ENCODE peak calls at places on chromosome 11, in four cellular contexts. H is GM12878, B is K562, N is HepG2. U is an unnamed sample.

GRCh38 chr11:92941676-92942571 is 27.5 kb upstream of the MTNR1B start:
- DNase-seq in N (peak), B (peak), H (no peak), U (peak)

GRCh38 chr11:13366266-13367026 is 88.9 kb downstream of the BMAL1 start:
- DNase-seq in H (no peak), B (no peak), N (no peak), U (no peak)

GRCh38 chr11:127106142-127106541 is 105.6 kb upstream of the KIRREL3 start:
- DNase-seq in H (no peak), B (no peak), N (no peak), U (no peak)

GRCh38 chr11:9616042-9616640 is 42.7 kb downstream of the WEE1 start:
- DNase-seq in B (no peak), H (no peak), N (no peak), U (no peak)

GRCh38 chr11:2701230-2701629 is 1.4 kb upstream of the KCNQ1OT1 start:
- DNase-seq in N (peak), B (no peak), H (no peak), U (no peak)

GRCh38 chr11:40166892-40167291 is 1292.6 kb downstream of the LRRC4C start:
- DNase-seq in B (no peak), N (no peak), H (no peak), U (no peak)

GRCh38 chr11:4086584-4087353 is 7.8 kb upstream of the RRM1 start:
- DNase-seq in B (no peak), N (no peak), H (no peak), U (no peak)

GRCh38 chr11:124670732-124671131 is 2.8 kb downstream of the SIAE start:
- DNase-seq in N (no peak), H (no peak), B (no peak), U (no peak)

GRCh38 chr11:1819115-1819514 is 15.7 kb upstream of the SYT8 start:
- DNase-seq in B (no peak), N (no peak), H (no peak), U (no peak)

GRCh38 chr11:7416080-7416479 is 69.2 kb upstream of the OLFML1 start:
- DNase-seq in B (no peak), N (no peak), H (no peak), U (no peak)

GRCh38 chr11:36026315-36026968 is 82.6 kb downstream of the LDLRAD3 start:
- DNase-seq in N (no peak), B (no peak), H (no peak), U (no peak)

GRCh38 chr11:77590194-77590591 is 440 bp downstream of the AQP11 start:
- DNase-seq in H (no peak), N (peak), B (no peak), U (peak)

GRCh38 chr11:99424313-99425084 is 403.8 kb downstream of the CNTN5 start:
- DNase-seq in N (no peak), B (no peak), H (no peak), U (no peak)

GRCh38 chr11:120966840-120967239 is 57.1 kb upstream of the TBCEL start:
- DNase-seq in B (no peak), H (no peak), N (no peak), U (no peak)

GRCh38 chr11:129315781-129316579 is 59.7 kb upstream of the BARX2 start:
- DNase-seq in B (no peak), N (peak), H (no peak), U (no peak)

GRCh38 chr11:3816673-3817072 is 8.3 kb downstream of the PGAP2 start:
- DNase-seq in N (no peak), H (no peak), B (no peak), U (no peak)

GRCh38 chr11:83773950-83774880 is 488.0 kb upstream of the CCDC90B start:
- DNase-seq in B (no peak), H (no peak), N (no peak), U (no peak)

GRCh38 chr11:13008625-13009475 is at the start of gene RASSF10:
- DNase-seq in H (no peak), B (no peak), N (no peak), U (peak)

GRCh38 chr11:12173111-12173510 is 62.7 kb downstream of the MICAL2 start:
- DNase-seq in H (no peak), N (no peak), B (no peak), U (no peak)

GRCh38 chr11:74196781-74197486 is 25.8 kb downstream of the PPME1 start:
- DNase-seq in N (no peak), H (no peak), B (no peak), U (no peak)

GRCh38 chr11:93767018-93767417 is 17.1 kb upstream of the MED17 start:
- DNase-seq in N (no peak), H (no peak), B (no peak), U (no peak)

GRCh38 chr11:134725939-134726639 is 314.0 kb upstream of the B3GAT1 start:
- DNase-seq in N (peak), H (no peak), B (peak), U (peak)
- TF ChIP-seq CHD4 in N (no peak), H (no peak), B (no peak), U (no peak)

DNA sequence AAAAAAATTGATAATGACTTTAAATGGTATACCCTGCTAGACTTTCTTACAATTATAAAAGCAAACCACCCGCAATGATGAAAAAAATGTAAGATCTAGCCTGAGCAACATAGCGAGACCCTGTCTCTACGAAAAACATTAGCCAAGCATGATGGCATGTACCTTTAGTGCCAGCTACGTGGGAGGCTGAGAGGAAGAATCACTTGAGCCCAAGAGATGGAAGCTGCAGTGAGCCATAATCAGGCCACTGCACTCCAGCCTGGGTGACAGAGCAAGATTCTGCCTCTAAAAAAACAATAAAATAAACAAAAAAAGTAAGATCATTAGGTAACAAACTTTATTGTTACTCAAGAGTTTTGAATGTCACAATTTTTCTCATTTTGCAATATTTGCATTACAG is 39.2 kb downstream of the KMT5B start:
- DNase-seq in H (no peak), N (no peak), B (no peak), U (no peak)
- TF ChIP-seq CTCF in H (no peak), N (no peak), B (no peak), U (no peak)

GRCh38 chr11:108754901-108755625 is 90.2 kb downstream of the DDX10 start:
- DNase-seq in N (no peak), B (no peak), H (no peak), U (no peak)
- TF ChIP-seq CHD4 in N (no peak), B (no peak), H (no peak), U (no peak)

GRCh38 chr11:626475-627272 is at the start of gene SCT:
- DNase-seq in B (no peak), H (no peak), N (no peak), U (no peak)

GRCh38 chr11:628056-628455 is 1.1 kb upstream of the SCT start:
- DNase-seq in N (no peak), B (no peak), H (no peak), U (no peak)

GRCh38 chr11:630871-631270 is 3.9 kb upstream of the SCT start:
- DNase-seq in B (no peak), N (no peak), H (no peak), U (no peak)

GRCh38 chr11:627273-627585 is 248 bp upstream of the SCT start:
- DNase-seq in H (no peak), N (no peak), B (no peak), U (no peak)

DNA sequence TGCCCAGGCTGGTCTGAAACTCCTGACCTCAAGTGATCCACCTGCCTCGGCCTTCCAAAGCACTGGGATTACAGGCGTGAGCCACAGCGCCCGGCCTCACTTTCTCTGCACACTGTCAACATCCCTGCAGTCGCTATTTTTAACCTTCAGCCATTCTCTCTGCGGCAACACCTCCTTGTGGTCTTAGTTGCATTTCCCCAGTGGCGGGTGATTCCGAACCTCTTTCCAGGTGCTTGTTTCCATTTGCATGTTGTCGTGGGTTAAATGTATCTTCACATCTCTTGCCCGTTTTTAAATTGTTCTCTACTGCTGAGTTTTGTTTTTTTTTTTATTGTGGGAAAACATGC is 2.2 kb upstream of the SCT start:
- DNase-seq in H (no peak), N (no peak), B (no peak), U (no peak)
- TF ChIP-seq CTCF in H (no peak), N (no peak), B (no peak), U (no peak)

DNA sequence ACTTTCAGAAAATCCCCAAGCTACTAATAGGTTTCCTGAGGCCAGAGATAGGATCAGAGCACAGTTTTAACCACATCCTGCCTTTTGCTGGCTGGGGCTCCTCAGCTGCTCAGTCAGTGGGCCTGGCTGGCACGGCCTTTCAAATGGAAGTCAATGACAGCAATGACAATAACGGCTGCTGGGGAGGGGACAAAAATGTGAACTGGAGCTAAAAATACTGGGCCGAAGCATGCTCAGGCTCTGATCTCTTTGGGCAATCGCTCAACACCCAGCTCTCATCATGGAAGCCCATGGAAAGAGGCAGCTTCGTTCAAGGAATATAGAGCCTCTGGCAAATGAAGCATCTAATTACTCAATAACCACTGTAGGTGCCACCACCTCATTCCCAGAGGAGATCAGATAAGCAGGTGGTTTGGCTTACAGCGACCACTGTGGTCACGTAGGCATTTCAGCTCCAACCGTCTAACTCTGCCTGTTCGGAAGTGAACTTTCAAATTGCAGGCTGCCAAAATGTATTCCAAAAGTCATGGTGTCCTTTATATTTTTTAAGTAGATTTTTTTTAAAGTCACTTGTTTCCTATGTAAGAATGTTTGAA is 14.3 kb downstream of the WT1 start:
- DNase-seq in B (peak), H (peak), N (no peak), U (no peak)
- TF ChIP-seq CHD4 in B (no peak), H (no peak), N (no peak), U (no peak)

DNA sequence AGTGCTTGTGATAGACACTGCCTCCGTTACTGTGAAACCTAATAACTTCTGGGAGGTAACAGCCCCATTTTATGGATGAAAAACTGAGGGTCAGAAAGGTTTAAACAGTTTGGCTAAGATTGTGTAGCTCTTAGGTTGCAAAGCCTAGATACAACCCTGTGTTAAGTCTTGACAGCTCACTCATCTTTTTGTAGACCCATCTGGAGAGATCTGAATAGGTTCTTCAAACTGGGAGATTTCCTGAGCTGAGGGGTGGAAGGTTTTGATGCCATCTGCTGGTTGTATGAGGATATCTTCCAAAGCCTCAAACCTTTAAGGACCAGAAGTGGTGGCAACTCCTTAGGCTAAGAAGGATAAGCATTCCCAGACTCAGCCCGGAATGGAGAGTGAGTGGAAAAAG is 8.3 kb downstream of the YPEL4 start:
- DNase-seq in H (no peak), N (peak), B (peak), U (peak)
- TF ChIP-seq CTCF in H (peak), N (peak), B (peak), U (peak)